ENCODE peak calls at places on chromosomes 16 and 17, in six cellular contexts. One of them, this sample, is unnamed.

GRCh38 chr17:27381007-27381501 is 75.2 kb upstream of the KSR1 start:
- DNase-seq in A549: peak; percentile 90
- DNase-seq in T47D: peak; percentile 47
- DNase-seq in ELR: peak; percentile 56
- DNase-seq in stimulated activated CD8-positive, alpha-beta memory T cell treated with anti-CD3 and anti-CD28 coated beads, Interleukin-2, amount 100 ng/mL, for 48 hours: peak; percentile 83
- DNase-seq in foreskin melanocyte: no peak
- DNase-seq in this sample: peak; percentile 86

GRCh38 chr17:76213491-76213890 is 26.8 kb downstream of the RNF157 start:
- DNase-seq in A549: no peak
- DNase-seq in T47D: no peak
- DNase-seq in ELR: no peak
- DNase-seq in stimulated activated CD8-positive, alpha-beta memory T cell treated with anti-CD3 and anti-CD28 coated beads, Interleukin-2, amount 100 ng/mL, for 48 hours: no peak
- DNase-seq in foreskin melanocyte: no peak
- DNase-seq in this sample: no peak

GRCh38 chr16:9053006-9053601 is 38.3 kb upstream of the HAPSTR1 start:
- DNase-seq in A549: peak; percentile 95
- DNase-seq in T47D: peak; percentile 25
- DNase-seq in ELR: peak; percentile 89
- DNase-seq in stimulated activated CD8-positive, alpha-beta memory T cell treated with anti-CD3 and anti-CD28 coated beads, Interleukin-2, amount 100 ng/mL, for 48 hours: no peak
- DNase-seq in foreskin melanocyte: peak; percentile 56
- DNase-seq in this sample: no peak

GRCh38 chr16:47213761-47214440 is 70.2 kb upstream of the NETO2 start:
- DNase-seq in A549: no peak
- DNase-seq in T47D: no peak
- DNase-seq in ELR: no peak
- DNase-seq in stimulated activated CD8-positive, alpha-beta memory T cell treated with anti-CD3 and anti-CD28 coated beads, Interleukin-2, amount 100 ng/mL, for 48 hours: no peak
- DNase-seq in foreskin melanocyte: no peak
- DNase-seq in this sample: no peak

GRCh38 chr17:364766-365165 is 12.2 kb upstream of the RPH3AL start:
- DNase-seq in A549: no peak
- DNase-seq in T47D: no peak
- DNase-seq in ELR: no peak
- DNase-seq in stimulated activated CD8-positive, alpha-beta memory T cell treated with anti-CD3 and anti-CD28 coated beads, Interleukin-2, amount 100 ng/mL, for 48 hours: no peak
- DNase-seq in foreskin melanocyte: no peak
- DNase-seq in this sample: no peak

GRCh38 chr16:67719778-67720144 is 645 bp upstream of the GFOD2 start:
- DNase-seq in A549: peak; percentile 21
- DNase-seq in T47D: no peak
- DNase-seq in ELR: peak; percentile 72
- DNase-seq in stimulated activated CD8-positive, alpha-beta memory T cell treated with anti-CD3 and anti-CD28 coated beads, Interleukin-2, amount 100 ng/mL, for 48 hours: no peak
- DNase-seq in foreskin melanocyte: peak; percentile 63
- DNase-seq in this sample: no peak

GRCh38 chr17:50264263-50265113 is 9.8 kb upstream of the TMEM92 start:
- DNase-seq in A549: no peak
- DNase-seq in T47D: no peak
- DNase-seq in ELR: peak; percentile 63
- DNase-seq in stimulated activated CD8-positive, alpha-beta memory T cell treated with anti-CD3 and anti-CD28 coated beads, Interleukin-2, amount 100 ng/mL, for 48 hours: no peak
- DNase-seq in foreskin melanocyte: no peak
- DNase-seq in this sample: peak; percentile 22

GRCh38 chr16:65305588-65305987 is 183.7 kb upstream of the CDH11 start:
- DNase-seq in A549: no peak
- DNase-seq in T47D: no peak
- DNase-seq in ELR: no peak
- DNase-seq in stimulated activated CD8-positive, alpha-beta memory T cell treated with anti-CD3 and anti-CD28 coated beads, Interleukin-2, amount 100 ng/mL, for 48 hours: no peak
- DNase-seq in foreskin melanocyte: no peak
- DNase-seq in this sample: no peak

GRCh38 chr17:77696151-77696719 is 262.3 kb upstream of the TNRC6C start:
- DNase-seq in A549: no peak
- DNase-seq in T47D: no peak
- DNase-seq in ELR: no peak
- DNase-seq in stimulated activated CD8-positive, alpha-beta memory T cell treated with anti-CD3 and anti-CD28 coated beads, Interleukin-2, amount 100 ng/mL, for 48 hours: no peak
- DNase-seq in foreskin melanocyte: no peak
- DNase-seq in this sample: no peak

GRCh38 chr17:8162232-8162996 is at the start of gene VAMP2:
- DNase-seq in A549: peak; percentile 74
- DNase-seq in T47D: no peak
- DNase-seq in ELR: peak; percentile 78
- DNase-seq in stimulated activated CD8-positive, alpha-beta memory T cell treated with anti-CD3 and anti-CD28 coated beads, Interleukin-2, amount 100 ng/mL, for 48 hours: peak; percentile 71
- DNase-seq in foreskin melanocyte: no peak
- DNase-seq in this sample: peak; percentile 83

GRCh38 chr17:72223816-72224215 is 103.0 kb downstream of the SOX9 start:
- DNase-seq in A549: no peak
- DNase-seq in T47D: no peak
- DNase-seq in ELR: no peak
- DNase-seq in stimulated activated CD8-positive, alpha-beta memory T cell treated with anti-CD3 and anti-CD28 coated beads, Interleukin-2, amount 100 ng/mL, for 48 hours: no peak
- DNase-seq in foreskin melanocyte: no peak
- DNase-seq in this sample: no peak

GRCh38 chr17:80494547-80494946 is 18.1 kb upstream of the NPTX1 start:
- DNase-seq in A549: no peak
- DNase-seq in T47D: no peak
- DNase-seq in ELR: no peak
- DNase-seq in stimulated activated CD8-positive, alpha-beta memory T cell treated with anti-CD3 and anti-CD28 coated beads, Interleukin-2, amount 100 ng/mL, for 48 hours: no peak
- DNase-seq in foreskin melanocyte: no peak
- DNase-seq in this sample: no peak

This sample was measured in GM12892.